ENCODE peak calls at places on chromosomes 3 and 15, in seven cellular contexts. J, S, B, Q, R, N and X are unnamed samples.

GRCh38 chr3:193776626-193777025 is 183.6 kb downstream of the OPA1 start:
- DNase-seq in J (no peak), S (no peak), B (no peak), Q (no peak), R (no peak), N (no peak), X (no peak)

GRCh38 chr3:160622263-160623045 is 54.5 kb upstream of the ARL14 start:
- DNase-seq in J (no peak), S (no peak), B (no peak), Q (no peak), R (no peak), N (no peak), X (no peak)

GRCh38 chr3:30658328-30659052 is 52.1 kb downstream of the TGFBR2 start:
- DNase-seq in J (no peak), S (no peak), B (no peak), Q (peak), R (no peak), N (no peak), X (no peak)

GRCh38 chr15:83306561-83306960 is 22.1 kb upstream of the BNC1 start:
- DNase-seq in J (no peak), S (no peak), B (peak), Q (no peak), R (no peak), N (no peak), X (no peak)

GRCh38 chr3:45100998-45101407 is 45.2 kb downstream of the CDCP1 start:
- DNase-seq in J (no peak), S (no peak), B (no peak), Q (no peak), R (peak), N (no peak), X (no peak)

GRCh38 chr15:73688455-73688854 is 4.3 kb downstream of the CD276 start:
- DNase-seq in J (no peak), S (no peak), B (no peak), Q (no peak), R (peak), N (no peak), X (no peak)

GRCh38 chr3:106092792-106093191 is 224.0 kb upstream of the CBLB start:
- DNase-seq in J (no peak), S (no peak), B (no peak), Q (no peak), R (no peak), N (no peak), X (no peak)

GRCh38 chr3:48899298-48899697 is 616 bp upstream of the SLC25A20 start:
- DNase-seq in J (no peak), S (peak), B (no peak), Q (no peak), R (no peak), N (no peak), X (no peak)

GRCh38 chr15:99103279-99103678 is 1.6 kb upstream of the SYNM start:
- DNase-seq in J (no peak), S (no peak), B (no peak), Q (no peak), R (no peak), N (no peak), X (no peak)

GRCh38 chr3:148178508-148178907 is 519.2 kb upstream of the AGTR1 start:
- DNase-seq in J (no peak), S (no peak), B (no peak), Q (no peak), R (no peak), N (peak), X (no peak)

GRCh38 chr15:58918239-58918638 is 15.2 kb downstream of the SLTM start:
- DNase-seq in J (no peak), S (no peak), B (no peak), Q (no peak), R (no peak), N (no peak), X (no peak)

GRCh38 chr3:192481638-192482037 is 245.7 kb downstream of the FGF12 start:
- DNase-seq in J (no peak), S (no peak), B (no peak), Q (no peak), R (no peak), N (no peak), X (no peak)

GRCh38 chr3:64188810-64189560 is 36.3 kb downstream of the PRICKLE2 start:
- DNase-seq in J (no peak), S (no peak), B (peak), Q (peak), R (peak), N (no peak), X (no peak)

GRCh38 chr3:195868336-195868865 is 40.0 kb downstream of the TNK2 start:
- DNase-seq in J (no peak), S (no peak), B (no peak), Q (no peak), R (no peak), N (no peak), X (no peak)

GRCh38 chr3:144774897-144775296 is 803.3 kb downstream of the DIPK2A start:
- DNase-seq in J (no peak), S (no peak), B (no peak), Q (peak), R (no peak), N (no peak), X (no peak)

GRCh38 chr3:69249001-69249400 is 126.6 kb upstream of the LMOD3 start:
- DNase-seq in J (no peak), S (no peak), B (no peak), Q (no peak), R (no peak), N (no peak), X (no peak)

GRCh38 chr15:70475439-70475781 is 287.9 kb downstream of the UACA start:
- DNase-seq in J (no peak), S (no peak), B (no peak), Q (no peak), R (no peak), N (no peak), X (no peak)

GRCh38 chr3:127655641-127656040 is 17.1 kb upstream of the ABTB1 start:
- DNase-seq in J (no peak), S (no peak), B (no peak), Q (no peak), R (peak), N (no peak), X (no peak)

GRCh38 chr15:97470417-97470816 is 490.1 kb upstream of the ARRDC4 start:
- DNase-seq in J (peak), S (no peak), B (no peak), Q (no peak), R (no peak), N (no peak), X (no peak)

GRCh38 chr3:136070334-136070733 is 104.8 kb downstream of the PPP2R3A start:
- DNase-seq in J (no peak), S (no peak), B (no peak), Q (peak), R (peak), N (no peak), X (no peak)

GRCh38 chr3:162295323-162295983 is 798.8 kb downstream of the OTOL1 start:
- DNase-seq in J (no peak), S (no peak), B (no peak), Q (peak), R (peak), N (no peak), X (no peak)

GRCh38 chr3:147881933-147882332 is 472.8 kb downstream of the ZIC1 start:
- DNase-seq in J (no peak), S (no peak), B (no peak), Q (no peak), R (no peak), N (no peak), X (no peak)

GRCh38 chr3:128269796-128270195 is 116.5 kb downstream of the EEFSEC start:
- DNase-seq in J (no peak), S (no peak), B (no peak), Q (no peak), R (no peak), N (no peak), X (no peak)

GRCh38 chr3:51718547-51719412 is 11.9 kb downstream of the GRM2 start:
- DNase-seq in J (peak), S (no peak), B (peak), Q (no peak), R (peak), N (peak), X (peak)

GRCh38 chr3:123110238-123110952 is 43.6 kb downstream of the PDIA5 start:
- DNase-seq in J (no peak), S (no peak), B (no peak), Q (no peak), R (no peak), N (no peak), X (no peak)

GRCh38 chr15:81312790-81313543 is 11.0 kb downstream of the STARD5 start:
- DNase-seq in J (no peak), S (no peak), B (peak), Q (peak), R (peak), N (no peak), X (peak)

GRCh38 chr3:171184372-171184771 is 157.9 kb upstream of the SLC2A2 start:
- DNase-seq in J (no peak), S (no peak), B (no peak), Q (no peak), R (no peak), N (no peak), X (no peak)

GRCh38 chr3:53226841-53227407 is 28.9 kb downstream of the TKT start:
- DNase-seq in J (no peak), S (no peak), B (no peak), Q (no peak), R (no peak), N (no peak), X (no peak)

GRCh38 chr3:183991403-183991802 is 26.3 kb downstream of the ABCC5 start:
- DNase-seq in J (no peak), S (no peak), B (no peak), Q (no peak), R (no peak), N (peak), X (no peak)

GRCh38 chr15:65362491-65362890 is 15.3 kb downstream of the IGDCC3 start:
- DNase-seq in J (no peak), S (no peak), B (no peak), Q (no peak), R (no peak), N (no peak), X (no peak)

GRCh38 chr3:124514681-124515080 is 215.6 kb upstream of the UMPS start:
- DNase-seq in J (no peak), S (no peak), B (no peak), Q (no peak), R (no peak), N (no peak), X (no peak)

GRCh38 chr15:28082891-28083688 is 16.0 kb downstream of the OCA2 start:
- DNase-seq in J (no peak), S (no peak), B (peak), Q (no peak), R (no peak), N (no peak), X (no peak)

GRCh38 chr15:77775373-77775772 is 142.7 kb upstream of the LINGO1 start:
- DNase-seq in J (no peak), S (no peak), B (no peak), Q (no peak), R (no peak), N (no peak), X (no peak)